ENCODE peak calls at places on chromosomes 3 and 15, in ten cellular contexts. F, S, D, B, O, V, Z, L, U and J are unnamed samples.
A peak's percentile ranks its signal among the peaks of the same experiment; 100 is the strongest.

GRCh38 chr3:47379488-47379899 is 1.3 kb upstream of the PTPN23 start:
- DNase-seq in F (no peak), S (no peak), D (no peak), B (no peak), O (no peak), V (no peak), Z (no peak), L (no peak), U (no peak), J (no peak)

GRCh38 chr3:40054568-40055222 is 245.3 kb downstream of the MYRIP start:
- DNase-seq in F (peak; percentile 46), S (no peak), D (no peak), B (no peak), O (no peak), V (no peak), Z (no peak), L (no peak), U (no peak), J (no peak)

GRCh38 chr3:12750658-12751071 is 8.4 kb downstream of the TMEM40 start:
- DNase-seq in F (peak; percentile 74), S (peak; percentile 94), D (no peak), B (no peak), O (no peak), V (peak; percentile 2), Z (no peak), L (no peak), U (peak; percentile 28), J (peak; percentile 81)

GRCh38 chr3:129555616-129556357 is 12.8 kb downstream of the H1-8 start:
- DNase-seq in F (no peak), S (no peak), D (no peak), B (no peak), O (no peak), V (no peak), Z (no peak), L (no peak), U (no peak), J (no peak)

GRCh38 chr3:150736316-150736719 is 26.7 kb downstream of the SIAH2 start:
- DNase-seq in F (no peak), S (no peak), D (no peak), B (no peak), O (no peak), V (no peak), Z (no peak), L (no peak), U (no peak), J (no peak)

GRCh38 chr15:92073044-92073785 is 219.7 kb downstream of the SLCO3A1 start:
- DNase-seq in F (no peak), S (peak; percentile 59), D (no peak), B (peak; percentile 34), O (no peak), V (no peak), Z (no peak), L (no peak), U (no peak), J (no peak)

GRCh38 chr15:36682091-36682490 is 102.7 kb downstream of the CDIN1 start:
- DNase-seq in F (peak; percentile 72), S (peak; percentile 61), D (no peak), B (no peak), O (no peak), V (no peak), Z (no peak), L (no peak), U (no peak), J (no peak)

GRCh38 chr15:101055411-101055810 is 136.3 kb downstream of the LRRK1 start:
- DNase-seq in F (no peak), S (no peak), D (no peak), B (no peak), O (no peak), V (no peak), Z (peak; percentile 13), L (no peak), U (no peak), J (no peak)

GRCh38 chr3:130601662-130602061 is 84.7 kb downstream of the COL6A6 start:
- DNase-seq in F (no peak), S (no peak), D (no peak), B (no peak), O (no peak), V (no peak), Z (no peak), L (no peak), U (no peak), J (no peak)

GRCh38 chr15:42270551-42270950 is 2.5 kb upstream of the GANC start:
- DNase-seq in F (no peak), S (no peak), D (no peak), B (no peak), O (no peak), V (no peak), Z (no peak), L (no peak), U (no peak), J (no peak)

GRCh38 chr3:31180274-31180673 is 285.8 kb upstream of the GADL1 start:
- DNase-seq in F (no peak), S (no peak), D (no peak), B (no peak), O (no peak), V (no peak), Z (no peak), L (no peak), U (no peak), J (no peak)

GRCh38 chr3:169575381-169575780 is 88.1 kb downstream of the MECOM start:
- DNase-seq in F (peak; percentile 64), S (peak; percentile 48), D (no peak), B (no peak), O (peak; percentile 23), V (no peak), Z (peak; percentile 26), L (no peak), U (no peak), J (no peak)

GRCh38 chr3:132360717-132361116 is 43.5 kb downstream of the ACP3 start:
- DNase-seq in F (no peak), S (no peak), D (no peak), B (no peak), O (no peak), V (no peak), Z (no peak), L (no peak), U (no peak), J (no peak)

GRCh38 chr15:38707802-38708671 is 143.4 kb upstream of the RASGRP1 start:
- DNase-seq in F (peak; percentile 80), S (peak; percentile 76), D (no peak), B (no peak), O (peak; percentile 72), V (no peak), Z (peak; percentile 31), L (no peak), U (no peak), J (no peak)

GRCh38 chr3:25532763-25533162 is 104.7 kb downstream of the RARB start:
- DNase-seq in F (peak; percentile 54), S (no peak), D (no peak), B (no peak), O (no peak), V (no peak), Z (peak; percentile 28), L (no peak), U (peak; percentile 21), J (no peak)

GRCh38 chr15:63892794-63893441 is 59.2 kb upstream of the HERC1 start:
- DNase-seq in F (no peak), S (no peak), D (no peak), B (peak; percentile 92), O (no peak), V (peak; percentile 40), Z (peak; percentile 53), L (no peak), U (peak; percentile 71), J (no peak)

GRCh38 chr3:2686816-2687502 is 423.2 kb downstream of the IL5RA start:
- DNase-seq in F (no peak), S (no peak), D (no peak), B (no peak), O (no peak), V (no peak), Z (no peak), L (no peak), U (no peak), J (no peak)

GRCh38 chr3:53230789-53231188 is 25.0 kb downstream of the TKT start:
- DNase-seq in F (no peak), S (no peak), D (no peak), B (no peak), O (no peak), V (no peak), Z (no peak), L (no peak), U (no peak), J (no peak)

GRCh38 chr15:43792761-43793493 is 807 bp downstream of the SERF2 start:
- DNase-seq in F (peak; percentile 45), S (peak; percentile 47), D (no peak), B (no peak), O (peak; percentile 44), V (no peak), Z (no peak), L (peak; percentile 33), U (no peak), J (no peak)

GRCh38 chr15:82854554-82854953 is 45.1 kb downstream of the WHAMM start:
- DNase-seq in F (no peak), S (no peak), D (no peak), B (no peak), O (no peak), V (no peak), Z (peak; percentile 9), L (no peak), U (no peak), J (no peak)

GRCh38 chr15:70956196-70956595 is 63.6 kb downstream of the LRRC49 start:
- DNase-seq in F (peak; percentile 22), S (peak; percentile 33), D (no peak), B (no peak), O (no peak), V (no peak), Z (no peak), L (no peak), U (no peak), J (no peak)

GRCh38 chr3:23052230-23053019 is 150.7 kb upstream of the UBE2E2 start:
- DNase-seq in F (peak; percentile 33), S (peak; percentile 25), D (no peak), B (no peak), O (peak; percentile 15), V (no peak), Z (no peak), L (no peak), U (no peak), J (no peak)

GRCh38 chr3:184551103-184551502 is 10.5 kb upstream of the EPHB3 start:
- DNase-seq in F (no peak), S (no peak), D (no peak), B (no peak), O (no peak), V (no peak), Z (no peak), L (no peak), U (no peak), J (no peak)